ENCODE peak calls at places on chromosomes 5 and 9, in five cellular contexts. One of them, this sample, is unnamed.

GRCh38 chr5:136749016-136749415 is 383.7 kb upstream of the TRPC7 start:
- DNase-seq in astrocyte of the spinal cord: peak
- DNase-seq in midbrain: no peak
- DNase-seq in T follicular helper cell: no peak
- DNase-seq in stimulated activated CD4-positive, alpha-beta T cell treated with anti-CD3 and anti-CD28 coated beads, Interleukin-4, amount 100 ng/mL, for 1 hour: no peak
- DNase-seq in this sample: no peak

GRCh38 chr9:73132034-73132776 is 19.5 kb upstream of the ANXA1 start:
- DNase-seq in T follicular helper cell: peak
- DNase-seq in astrocyte of the spinal cord: peak
- DNase-seq in midbrain: peak
- DNase-seq in stimulated activated CD4-positive, alpha-beta T cell treated with anti-CD3 and anti-CD28 coated beads, Interleukin-4, amount 100 ng/mL, for 1 hour: peak
- DNase-seq in this sample: peak

GRCh38 chr5:54669845-54670635 is 152.5 kb downstream of the SNX18 start:
- DNase-seq in astrocyte of the spinal cord: no peak
- DNase-seq in midbrain: no peak
- DNase-seq in T follicular helper cell: no peak
- DNase-seq in stimulated activated CD4-positive, alpha-beta T cell treated with anti-CD3 and anti-CD28 coated beads, Interleukin-4, amount 100 ng/mL, for 1 hour: no peak
- DNase-seq in this sample: no peak

GRCh38 chr5:568061-568781 is 43.9 kb upstream of the CEP72 start:
- DNase-seq in stimulated activated CD4-positive, alpha-beta T cell treated with anti-CD3 and anti-CD28 coated beads, Interleukin-4, amount 100 ng/mL, for 1 hour: no peak
- DNase-seq in astrocyte of the spinal cord: no peak
- DNase-seq in midbrain: no peak
- DNase-seq in T follicular helper cell: no peak
- DNase-seq in this sample: peak

GRCh38 chr5:107248065-107248695 is 422.6 kb downstream of the EFNA5 start:
- DNase-seq in stimulated activated CD4-positive, alpha-beta T cell treated with anti-CD3 and anti-CD28 coated beads, Interleukin-4, amount 100 ng/mL, for 1 hour: peak
- DNase-seq in midbrain: peak
- DNase-seq in astrocyte of the spinal cord: peak
- DNase-seq in T follicular helper cell: no peak
- DNase-seq in this sample: peak

GRCh38 chr9:100106616-100107015 is 7.6 kb downstream of the INVS start:
- DNase-seq in T follicular helper cell: no peak
- DNase-seq in midbrain: no peak
- DNase-seq in stimulated activated CD4-positive, alpha-beta T cell treated with anti-CD3 and anti-CD28 coated beads, Interleukin-4, amount 100 ng/mL, for 1 hour: no peak
- DNase-seq in astrocyte of the spinal cord: no peak
- DNase-seq in this sample: no peak

GRCh38 chr5:54254482-54255198 is 55.7 kb downstream of the ARL15 start:
- DNase-seq in midbrain: peak
- DNase-seq in astrocyte of the spinal cord: peak
- DNase-seq in T follicular helper cell: no peak
- DNase-seq in stimulated activated CD4-positive, alpha-beta T cell treated with anti-CD3 and anti-CD28 coated beads, Interleukin-4, amount 100 ng/mL, for 1 hour: no peak
- DNase-seq in this sample: no peak

GRCh38 chr9:79902937-79903600 is 331.3 kb downstream of the TLE4 start:
- DNase-seq in astrocyte of the spinal cord: peak
- DNase-seq in midbrain: no peak
- DNase-seq in T follicular helper cell: no peak
- DNase-seq in stimulated activated CD4-positive, alpha-beta T cell treated with anti-CD3 and anti-CD28 coated beads, Interleukin-4, amount 100 ng/mL, for 1 hour: no peak
- DNase-seq in this sample: no peak

GRCh38 chr9:114386886-114387677 is 700 bp downstream of the AKNA start:
- DNase-seq in astrocyte of the spinal cord: peak
- DNase-seq in T follicular helper cell: no peak
- DNase-seq in midbrain: peak
- DNase-seq in stimulated activated CD4-positive, alpha-beta T cell treated with anti-CD3 and anti-CD28 coated beads, Interleukin-4, amount 100 ng/mL, for 1 hour: no peak
- DNase-seq in this sample: peak